ENCODE peak calls at places on chromosomes 2 and 18, in eight cellular contexts. E, U, Q, X, Y, H, Z and I are unnamed samples. For H3K27me3 and H3K36me3, the result is how much of the 10 kb centered on the place peaks cover.

GRCh38 chr18:79151191-79151590 is 82.0 kb downstream of the ATP9B start:
- DNase-seq in E (no peak), U (no peak), Q (no peak), X (no peak), Y (no peak), H (no peak), Z (no peak), I (no peak)

GRCh38 chr2:74188018-74188601 is 9.4 kb upstream of the MOB1A start:
- DNase-seq in E (peak), U (no peak), Q (no peak), X (no peak), Y (no peak), H (no peak), Z (no peak), I (no peak)

GRCh38 chr2:232532406-232532805 is 6.4 kb downstream of the CHRND start:
- DNase-seq in E (no peak), U (no peak), Q (peak), X (no peak), Y (peak), H (no peak), Z (no peak), I (no peak)

GRCh38 chr2:191321861-191322662 is 76.9 kb downstream of the MYO1B start:
- DNase-seq in E (no peak), U (no peak), Q (no peak), X (no peak), Y (no peak), H (peak), Z (no peak), I (no peak)

GRCh38 chr2:199903111-199903510 is 8.0 kb upstream of the C2orf69 start:
- DNase-seq in E (no peak), U (no peak), Q (no peak), X (no peak), Y (no peak), H (no peak), Z (no peak), I (no peak)

GRCh38 chr2:71694501-71695234 is 241.3 kb downstream of the DYSF start:
- DNase-seq in E (no peak), U (no peak), Q (no peak), X (no peak), Y (peak), H (no peak), Z (no peak), I (no peak)

GRCh38 chr2:176178271-176178806 is 10.1 kb upstream of the HOXD1 start:
- DNase-seq in E (no peak), U (no peak), Q (peak), X (peak), Y (no peak), H (no peak), Z (peak), I (peak)

GRCh38 chr2:68643874-68644485 is 601 bp downstream of the PROKR1 start:
- DNase-seq in E (no peak), U (no peak), Q (no peak), X (no peak), Y (no peak), H (no peak), Z (no peak), I (no peak)

GRCh38 chr2:162199913-162200312 is 43.3 kb downstream of the FAP start:
- DNase-seq in E (no peak), U (no peak), Q (no peak), X (no peak), Y (no peak), H (no peak), Z (no peak), I (no peak)

GRCh38 chr18:79522451-79523220 is 126.9 kb downstream of the NFATC1 start:
- DNase-seq in E (no peak), U (peak), Q (no peak), X (peak), Y (peak), H (no peak), Z (peak), I (no peak)

GRCh38 chr18:3293196-3293951 is 31.4 kb downstream of the MYL12B start:
- DNase-seq in E (no peak), U (no peak), Q (no peak), X (no peak), Y (no peak), H (no peak), Z (no peak), I (no peak)

GRCh38 chr2:146615778-146616177 is 1229.1 kb upstream of the ACVR2A start:
- DNase-seq in E (no peak), U (no peak), Q (no peak), X (no peak), Y (no peak), H (no peak), Z (no peak), I (no peak)

GRCh38 chr18:292271-292670 is 24.4 kb upstream of the THOC1 start:
- DNase-seq in E (no peak), U (no peak), Q (no peak), X (no peak), Y (no peak), H (peak), Z (no peak), I (no peak)

GRCh38 chr18:51867767-51868166 is 472.2 kb upstream of the DCC start:
- DNase-seq in E (no peak), U (no peak), Q (peak), X (no peak), Y (no peak), H (peak), Z (no peak), I (peak)

GRCh38 chr2:9655441-9656269 is 24.9 kb upstream of the YWHAQ start:
- DNase-seq in E (peak), U (no peak), Q (no peak), X (no peak), Y (no peak), H (peak), Z (no peak), I (no peak)

GRCh38 chr2:239125726-239126675 is 274.8 kb downstream of the HDAC4 start:
- DNase-seq in E (no peak), U (no peak), Q (no peak), X (no peak), Y (no peak), H (no peak), Z (no peak), I (no peak)

GRCh38 chr2:17319090-17319489 is 199.2 kb downstream of the RAD51AP2 start:
- DNase-seq in E (no peak), U (no peak), Q (no peak), X (no peak), Y (no peak), H (no peak), Z (no peak), I (no peak)
- H3K27me3 ChIP-seq in E (under half), U (under half), Q (under half), X (under half), Y (under half), H (under half), Z (under half), I (under half)

GRCh38 chr2:85854166-85854509 is 34.7 kb downstream of the ST3GAL5 start:
- DNase-seq in E (no peak), U (peak), Q (no peak), X (no peak), Y (no peak), H (no peak), Z (no peak), I (no peak)
- H3K36me3 ChIP-seq in E (under half), U (under half), Q (under half), X (under half), Y (under half), H (under half), Z (under half), I (under half)

GRCh38 chr2:84647267-84647666 is 131.0 kb downstream of the DNAH6 start:
- DNase-seq in E (no peak), U (no peak), Q (no peak), X (no peak), Y (no peak), H (no peak), Z (no peak), I (no peak)
- H3K27me3 ChIP-seq in E (under half), U (under half), Q (under half), X (under half), Y (under half), H (under half), Z (under half), I (under half)

DNA sequence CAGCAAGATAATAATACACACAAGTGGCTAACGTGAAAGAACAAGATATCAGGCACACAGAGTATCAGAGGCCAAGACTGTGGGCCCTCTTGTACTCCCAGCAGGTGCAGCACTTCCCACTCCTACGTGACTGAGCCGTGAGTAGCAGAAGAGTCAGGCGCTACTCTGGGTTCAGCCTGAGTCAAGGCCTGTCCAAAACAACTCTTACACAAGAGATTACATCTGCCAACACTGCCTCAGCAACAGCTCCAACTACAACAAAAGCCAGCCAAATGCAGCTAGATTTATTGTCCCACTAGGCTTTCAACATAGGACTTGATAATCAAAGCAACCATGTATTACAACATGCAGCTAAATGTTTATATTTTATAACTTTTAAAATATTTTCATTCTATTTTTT is 56.2 kb downstream of the ITSN2 start:
- DNase-seq in E (peak), U (peak), Q (peak), X (peak), Y (peak), H (peak), Z (peak), I (peak)
- H3K36me3 ChIP-seq in E (under half), U (half or more), Q (under half), X (under half), Y (under half), H (under half), Z (under half), I (under half)

DNA sequence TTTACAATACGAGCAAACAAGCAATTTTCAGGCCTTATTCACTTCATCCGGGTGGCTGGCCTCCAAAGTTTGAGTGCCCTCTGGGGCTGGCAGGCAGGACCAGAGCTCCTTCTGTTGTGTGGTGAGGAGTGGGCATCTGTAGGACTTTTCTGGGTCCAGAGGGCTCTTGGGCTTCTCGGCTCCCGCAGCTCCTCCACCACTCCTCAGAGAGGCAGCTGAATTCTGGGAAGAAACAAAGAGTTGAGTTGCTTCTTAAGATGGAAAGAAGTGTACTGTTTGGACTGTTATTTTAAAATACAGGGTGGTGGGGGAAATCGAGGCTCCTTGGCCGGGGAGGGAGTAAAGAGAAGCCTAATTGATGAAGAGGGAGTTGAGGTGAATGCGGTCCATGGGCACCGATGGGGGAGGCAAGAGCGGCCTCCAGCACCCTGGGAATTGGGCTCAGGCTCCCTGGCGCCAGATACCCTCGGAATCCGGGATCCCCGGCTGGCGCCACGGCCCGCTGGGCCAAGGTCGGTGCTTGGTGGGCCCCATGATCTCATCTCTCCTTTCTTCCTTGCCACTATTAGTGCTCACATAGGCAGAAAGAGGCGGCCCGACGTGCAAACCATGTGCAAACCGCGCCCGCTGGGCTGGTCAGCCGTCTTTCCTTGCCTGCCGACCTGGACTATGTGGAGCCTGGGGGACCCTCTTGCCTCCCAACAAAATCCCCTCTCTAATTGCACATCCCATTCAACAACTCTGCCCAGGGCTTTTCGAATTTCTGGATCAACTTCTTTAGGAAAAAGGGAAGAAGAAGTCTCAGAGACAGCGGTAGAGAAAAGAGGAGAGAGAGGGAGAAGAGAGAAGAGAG is 664 bp upstream of the SIX3 start:
- DNase-seq in E (no peak), U (no peak), Q (no peak), X (no peak), Y (no peak), H (no peak), Z (no peak), I (peak)
- H3K27me3 ChIP-seq in E (half or more), U (half or more), Q (half or more), X (half or more), Y (under half), H (half or more), Z (half or more), I (under half)

DNA sequence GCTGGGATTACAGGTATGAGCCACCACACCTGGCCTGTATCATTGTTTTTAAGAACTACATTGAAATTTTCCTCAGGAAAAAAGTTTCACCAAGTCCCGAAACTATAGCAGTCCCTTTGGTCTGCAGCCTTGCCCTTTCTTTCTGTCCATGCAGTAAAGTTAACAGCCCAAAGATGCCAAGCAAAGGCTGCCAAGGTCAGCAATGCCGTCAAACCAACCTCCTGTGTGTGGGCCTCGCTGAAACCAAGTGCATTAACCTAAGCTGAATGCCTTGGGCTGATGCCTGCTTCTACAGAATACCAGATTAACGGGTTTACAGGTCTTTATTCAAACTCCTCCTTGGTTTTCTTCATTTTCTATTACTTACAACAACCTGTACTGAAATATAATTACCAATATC is 73.1 kb downstream of the EIF5B start:
- DNase-seq in E (no peak), U (no peak), Q (no peak), X (no peak), Y (no peak), H (no peak), Z (no peak), I (no peak)
- H3K36me3 ChIP-seq in E (under half), U (half or more), Q (half or more), X (under half), Y (under half), H (under half), Z (under half), I (half or more)

GRCh38 chr2:63047534-63048281 is 2.9 kb upstream of the OTX1 start:
- DNase-seq in E (no peak), U (no peak), Q (no peak), X (peak), Y (no peak), H (no peak), Z (peak), I (no peak)

GRCh38 chr2:63048367-63049171 is 2.1 kb upstream of the OTX1 start:
- DNase-seq in E (no peak), U (no peak), Q (no peak), X (peak), Y (no peak), H (no peak), Z (no peak), I (no peak)

GRCh38 chr2:63050186-63050915 is at the start of gene OTX1:
- DNase-seq in E (no peak), U (no peak), Q (peak), X (peak), Y (no peak), H (no peak), Z (peak), I (peak)

GRCh38 chr2:63050916-63051794 is 525 bp downstream of the OTX1 start:
- DNase-seq in E (no peak), U (no peak), Q (no peak), X (no peak), Y (no peak), H (no peak), Z (no peak), I (peak)

DNA sequence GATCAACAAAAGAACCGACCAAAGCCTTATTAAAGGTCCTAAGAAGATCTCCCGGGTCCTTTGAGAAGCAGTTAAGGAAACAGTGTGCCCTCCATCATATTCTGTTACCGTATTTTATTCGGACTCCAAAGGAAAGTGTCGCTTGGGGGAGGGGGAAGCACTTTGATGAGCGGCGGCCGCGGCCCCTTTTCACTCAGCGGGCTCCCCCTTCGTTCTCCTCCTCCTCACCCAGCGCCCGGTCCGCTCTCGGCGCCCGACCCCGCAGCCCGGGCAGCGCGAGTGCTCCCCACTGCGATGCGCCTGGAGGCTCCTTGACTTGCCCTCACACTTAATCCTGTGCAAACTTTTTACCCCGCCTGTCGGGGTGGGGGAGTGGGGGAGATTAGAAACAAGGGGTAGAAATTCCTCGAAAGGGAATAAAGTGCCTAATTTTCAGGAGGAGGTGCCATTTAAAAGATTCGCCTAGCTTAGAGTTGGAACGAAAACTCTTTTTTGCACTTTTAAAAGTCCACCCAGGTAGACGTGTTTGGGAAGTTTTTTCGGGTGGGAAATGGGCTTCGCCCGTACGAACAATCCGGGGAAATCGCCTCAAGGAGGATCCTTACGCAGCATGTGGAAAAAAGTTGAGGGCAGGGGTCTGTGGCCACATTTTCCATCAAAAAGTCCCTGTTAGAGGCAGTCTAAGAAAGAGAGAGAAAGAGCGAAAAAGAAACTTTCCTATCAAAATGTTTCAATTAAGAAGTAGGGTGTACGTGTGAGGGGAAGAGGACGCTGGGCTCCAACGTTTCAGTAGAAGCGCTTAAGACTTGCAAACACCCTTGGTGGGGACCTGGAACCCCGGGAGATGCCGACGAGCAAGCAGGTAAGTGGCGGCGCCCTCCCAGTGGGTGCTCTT is 1.1 kb upstream of the OTX1 start:
- DNase-seq in E (no peak), U (no peak), Q (no peak), X (no peak), Y (no peak), H (no peak), Z (no peak), I (peak)
- H3K27me3 ChIP-seq in E (under half), U (under half), Q (half or more), X (half or more), Y (under half), H (half or more), Z (half or more), I (under half)

DNA sequence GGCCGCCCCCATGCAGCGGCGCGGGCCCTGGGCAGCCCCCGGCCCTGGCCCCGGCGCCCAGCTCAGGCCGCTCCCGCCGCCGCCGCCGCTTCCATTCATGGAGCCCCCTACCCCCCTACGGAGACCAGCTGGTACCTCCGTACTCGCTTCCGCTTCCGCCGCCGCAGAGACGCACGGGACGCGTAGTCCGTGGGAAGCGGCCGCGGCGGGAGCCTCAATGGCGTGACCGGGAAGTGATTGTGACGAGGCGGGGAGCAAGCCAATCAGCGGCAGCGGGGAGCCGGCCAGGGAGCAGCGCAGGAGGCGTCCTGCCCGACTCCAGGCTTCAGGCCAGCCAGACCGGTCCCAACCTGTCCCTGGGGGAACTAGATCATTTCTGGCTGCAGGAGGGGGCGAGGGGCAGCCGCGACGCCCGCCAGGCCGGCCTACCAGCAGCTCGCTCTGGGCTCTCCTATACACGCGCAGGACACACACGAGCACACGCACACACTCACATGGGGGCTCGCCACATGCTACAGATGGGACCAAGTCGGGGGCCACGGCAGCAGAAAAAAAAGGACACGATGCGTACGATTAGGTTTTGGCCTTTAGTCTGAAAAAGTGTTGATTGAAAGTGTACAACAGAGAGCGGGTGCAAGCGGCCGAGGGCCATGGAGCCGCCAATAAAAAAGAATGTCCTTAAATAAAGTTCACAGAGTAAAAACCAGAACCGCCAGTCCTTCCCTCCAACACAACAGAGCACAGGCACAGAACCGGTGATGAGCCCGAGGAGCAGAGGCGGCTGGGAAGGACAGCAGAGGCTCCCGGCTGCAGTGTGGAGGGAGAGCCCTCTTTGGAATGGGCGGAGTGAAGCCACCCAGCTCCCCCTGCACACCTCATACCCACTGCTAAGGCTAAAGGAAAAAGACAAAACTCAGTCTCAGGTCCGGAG is at the start of gene ZNF513:
- DNase-seq in E (peak), U (peak), Q (peak), X (peak), Y (peak), H (peak), Z (peak), I (peak)
- H3K36me3 ChIP-seq in E (under half), U (half or more), Q (under half), X (under half), Y (under half), H (half or more), Z (under half), I (half or more)